ENCODE peak calls at places on chromosomes 6 and 20, in four cellular contexts. O, H, Y and M are unnamed samples.

GRCh38 chr20:5715068-5715841 is 34.9 kb upstream of the SHLD1 start:
- ATAC-seq in Y (no peak), O (no peak), H (no peak), M (no peak)

GRCh38 chr6:148524976-148525375 is 182.3 kb downstream of the SASH1 start:
- ATAC-seq in H (no peak), Y (no peak), O (no peak), M (peak; percentile 57)

GRCh38 chr20:30811896-30812671 is 445.4 kb upstream of the DEFB115 start:
- ATAC-seq in O (peak; percentile 66), H (peak; percentile 55), Y (peak; percentile 67), M (peak; percentile 48)

GRCh38 chr6:71402101-71402500 is 113.5 kb downstream of the OGFRL1 start:
- ATAC-seq in H (no peak), Y (peak; percentile 72), O (no peak), M (no peak)

GRCh38 chr20:59724457-59725366 is 120.4 kb downstream of the PHACTR3 start:
- ATAC-seq in H (no peak), Y (no peak), O (no peak), M (no peak)

GRCh38 chr6:131534654-131534956 is 38.4 kb upstream of the ARG1 start:
- ATAC-seq in Y (no peak), H (no peak), O (peak; percentile 22), M (no peak)

GRCh38 chr6:148307400-148307799 is 35.2 kb upstream of the SASH1 start:
- ATAC-seq in Y (no peak), O (no peak), H (no peak), M (no peak)

GRCh38 chr6:12313992-12314589 is 23.9 kb downstream of the EDN1 start:
- ATAC-seq in Y (no peak), O (no peak), H (no peak), M (no peak)

GRCh38 chr20:47784256-47784598 is 1.1 kb downstream of the SULF2 start:
- ATAC-seq in Y (no peak), H (no peak), O (no peak), M (no peak)

GRCh38 chr20:60304931-60305330 is 346.7 kb downstream of the CDH26 start:
- ATAC-seq in H (no peak), O (no peak), Y (no peak), M (no peak)

GRCh38 chr20:43460830-43461200 is 3.1 kb downstream of the SRSF6 start:
- ATAC-seq in O (no peak), Y (no peak), H (no peak), M (no peak)

GRCh38 chr6:106102967-106103727 is 17.0 kb downstream of the PRDM1 start:
- ATAC-seq in Y (no peak), H (no peak), O (peak; percentile 3), M (no peak)

GRCh38 chr20:44115762-44116644 is 71.0 kb downstream of the JPH2 start:
- ATAC-seq in H (no peak), O (no peak), Y (no peak), M (peak; percentile 13)

GRCh38 chr20:10876558-10876957 is 202.8 kb upstream of the JAG1 start:
- ATAC-seq in Y (no peak), H (no peak), O (no peak), M (peak; percentile 46)

GRCh38 chr6:155694429-155694795 is 238.8 kb upstream of the NOX3 start:
- ATAC-seq in O (no peak), Y (no peak), H (no peak), M (no peak)

GRCh38 chr20:49699200-49699992 is 14.3 kb downstream of the B4GALT5 start:
- ATAC-seq in H (no peak), Y (peak; percentile 90), O (peak; percentile 56), M (no peak)

GRCh38 chr6:170144952-170145587 is 145.8 kb downstream of the DLL1 start:
- ATAC-seq in O (no peak), H (no peak), Y (no peak), M (no peak)

GRCh38 chr6:23692184-23692583 is 433.8 kb upstream of the NRSN1 start:
- ATAC-seq in Y (no peak), H (no peak), O (no peak), M (no peak)

GRCh38 chr6:144149558-144149893 is 791 bp upstream of the STX11 start:
- ATAC-seq in Y (no peak), O (no peak), H (no peak), M (no peak)
- H3K4me1 ChIP-seq in Y (peaks cover 14% of the 10 kb centered on the region), O (peaks cover 16% of the 10 kb centered on the region), H (peaks cover 9% of the 10 kb centered on the region), M (peaks cover 25% of the 10 kb centered on the region)

GRCh38 chr20:62723351-62723750 is 14.7 kb downstream of the NTSR1 start:
- ATAC-seq in Y (no peak), H (no peak), O (no peak), M (peak; percentile 80)

GRCh38 chr20:62726276-62726675 is 17.6 kb downstream of the NTSR1 start:
- ATAC-seq in Y (no peak), O (no peak), H (no peak), M (no peak)

GRCh38 chr20:62723768-62724420 is 15.3 kb downstream of the NTSR1 start:
- ATAC-seq in H (no peak), O (no peak), Y (no peak), M (no peak)

GRCh38 chr20:62725596-62726268 is 17.1 kb downstream of the NTSR1 start:
- ATAC-seq in H (no peak), O (no peak), Y (no peak), M (no peak)

DNA sequence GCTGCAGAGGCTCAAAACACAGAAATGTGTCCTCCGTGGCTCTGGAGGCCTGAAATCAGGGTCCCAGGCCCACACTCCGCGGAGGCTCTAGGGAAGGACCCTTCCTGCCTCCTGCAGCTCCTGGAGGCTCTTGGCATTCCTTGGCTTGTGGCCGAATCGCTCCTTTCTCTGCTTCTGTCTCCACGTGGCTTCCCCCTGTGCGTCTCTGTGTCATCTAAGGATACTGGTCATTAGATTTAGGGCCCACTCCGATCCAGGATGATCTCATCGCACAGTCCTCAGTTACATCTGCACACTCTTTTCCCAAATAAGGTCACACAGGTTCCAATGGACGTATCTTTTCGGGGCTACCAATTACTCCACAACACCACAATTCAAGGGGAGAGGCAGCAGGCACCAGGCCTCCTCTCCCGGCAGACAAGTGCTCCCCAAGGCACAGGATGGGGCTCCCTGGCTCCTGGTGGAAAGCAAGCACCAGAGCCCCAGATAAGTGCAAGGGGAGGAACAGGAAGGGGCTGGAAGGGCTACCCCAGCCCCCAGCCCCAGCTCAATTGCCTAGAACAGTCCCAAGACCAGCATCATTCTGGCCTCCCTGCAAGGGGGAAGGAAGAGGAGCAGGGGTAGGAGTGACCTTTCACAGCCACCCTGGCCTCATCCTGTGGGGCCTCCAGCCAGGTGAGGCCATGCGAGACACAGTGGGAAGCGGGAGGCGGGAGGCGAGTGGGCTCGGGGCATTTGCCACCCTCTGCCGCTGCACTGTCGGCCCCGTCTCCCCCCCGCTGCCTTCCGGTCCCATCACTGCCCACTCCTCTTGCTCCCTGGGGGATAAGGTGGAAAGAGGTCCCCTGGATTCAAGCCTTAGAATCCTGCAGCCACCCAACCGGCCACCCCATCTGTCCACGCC is 16.3 kb downstream of the NTSR1 start:
- ATAC-seq in Y (no peak), H (no peak), O (no peak), M (no peak)
- TF ChIP-seq EP300 in Y (no peak), H (no peak), O (no peak), M (no peak)

DNA sequence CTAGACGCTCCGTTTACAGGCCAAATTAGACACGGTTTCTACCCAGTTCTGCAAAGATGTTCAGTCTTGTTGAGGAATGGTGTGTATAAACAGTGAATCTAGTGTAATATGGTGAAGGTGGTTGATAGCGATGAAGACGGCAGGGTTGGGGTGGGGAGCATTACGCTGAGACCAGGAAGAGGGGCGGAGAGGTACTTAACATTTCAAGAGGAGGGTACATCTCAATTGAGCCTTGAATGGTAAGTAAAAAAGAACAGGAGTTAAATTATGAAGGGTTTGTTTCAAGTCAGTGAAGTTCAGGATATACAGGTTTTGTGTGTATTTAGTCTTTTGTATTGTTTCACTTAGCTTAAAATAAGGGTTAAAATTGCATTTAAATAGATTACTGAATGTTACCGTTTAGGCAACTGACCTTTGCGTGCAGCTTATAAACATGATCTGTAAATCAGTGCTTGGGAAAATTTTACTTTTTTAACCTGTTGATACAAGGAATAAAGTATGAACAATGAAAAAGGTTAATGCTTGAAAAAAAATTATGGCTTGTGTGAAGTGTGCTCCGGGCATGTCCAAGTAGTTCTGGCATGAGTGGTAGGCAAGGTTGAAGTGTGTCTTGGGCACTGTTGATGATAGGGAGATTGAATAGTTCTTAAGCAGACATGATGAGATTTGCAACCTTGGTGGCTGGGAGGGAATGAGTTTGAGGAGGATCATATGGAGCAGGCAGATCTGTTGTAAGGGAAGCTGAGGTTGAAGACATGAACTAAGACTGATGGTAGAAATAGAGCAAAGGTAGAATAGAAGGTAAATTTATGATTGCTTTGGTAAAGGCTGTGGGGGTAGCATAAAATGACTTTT is 841 bp downstream of the POLR1C start:
- ATAC-seq in H (no peak), O (peak; percentile 50), Y (peak; percentile 41), M (no peak)
- H3K36me3 ChIP-seq in H (peaks cover 64% of the 10 kb centered on the region), O (peaks cover 82% of the 10 kb centered on the region), Y (peaks cover 28% of the 10 kb centered on the region), M (peaks cover 69% of the 10 kb centered on the region)

GRCh38 chr6:10537726-10538125 is 16.6 kb downstream of the GCNT2 start:
- ATAC-seq in O (no peak), H (no peak), Y (no peak), M (no peak)

GRCh38 chr6:10531942-10532341 is 10.8 kb downstream of the GCNT2 start:
- ATAC-seq in Y (peak; percentile 3), H (no peak), O (no peak), M (no peak)

GRCh38 chr6:10534418-10534760 is 13.2 kb downstream of the GCNT2 start:
- ATAC-seq in O (no peak), H (no peak), Y (peak; percentile 48), M (no peak)

GRCh38 chr6:10532392-10532791 is 11.2 kb downstream of the GCNT2 start:
- ATAC-seq in H (no peak), O (no peak), Y (no peak), M (no peak)

DNA sequence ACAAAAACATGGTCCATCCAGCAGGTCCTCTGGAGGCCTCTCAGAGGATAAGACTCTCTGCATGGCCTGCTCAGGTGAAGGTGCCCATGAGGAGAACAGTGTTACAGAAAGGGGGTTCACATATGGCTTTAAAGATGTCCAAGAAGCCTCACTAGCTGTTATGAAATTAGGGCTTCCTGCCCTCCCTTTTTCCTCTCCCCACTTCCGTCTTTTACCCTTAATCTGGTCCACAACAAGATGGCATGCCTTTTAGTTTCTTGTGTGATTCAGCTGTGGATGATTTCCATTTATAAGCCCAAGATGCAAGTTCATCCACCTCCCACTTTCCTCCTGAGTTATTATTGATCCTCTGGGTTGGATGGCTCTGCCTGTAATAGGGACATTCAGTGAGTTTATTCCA is 14.0 kb downstream of the GCNT2 start:
- ATAC-seq in H (no peak), Y (peak; percentile 3), O (no peak), M (no peak)
- H3K4me1 ChIP-seq in H (peaks cover 28% of the 10 kb centered on the region), Y (peaks cover 25% of the 10 kb centered on the region), O (no peaks in the 10 kb centered on the region), M (peaks cover 19% of the 10 kb centered on the region)

GRCh38 chr6:100300221-100300736 is 164.4 kb downstream of the SIM1 start:
- ATAC-seq in Y (no peak), O (no peak), H (peak; percentile 79), M (no peak)

GRCh38 chr6:100301731-100302130 is 163.0 kb downstream of the SIM1 start:
- ATAC-seq in Y (no peak), O (no peak), H (no peak), M (no peak)

DNA sequence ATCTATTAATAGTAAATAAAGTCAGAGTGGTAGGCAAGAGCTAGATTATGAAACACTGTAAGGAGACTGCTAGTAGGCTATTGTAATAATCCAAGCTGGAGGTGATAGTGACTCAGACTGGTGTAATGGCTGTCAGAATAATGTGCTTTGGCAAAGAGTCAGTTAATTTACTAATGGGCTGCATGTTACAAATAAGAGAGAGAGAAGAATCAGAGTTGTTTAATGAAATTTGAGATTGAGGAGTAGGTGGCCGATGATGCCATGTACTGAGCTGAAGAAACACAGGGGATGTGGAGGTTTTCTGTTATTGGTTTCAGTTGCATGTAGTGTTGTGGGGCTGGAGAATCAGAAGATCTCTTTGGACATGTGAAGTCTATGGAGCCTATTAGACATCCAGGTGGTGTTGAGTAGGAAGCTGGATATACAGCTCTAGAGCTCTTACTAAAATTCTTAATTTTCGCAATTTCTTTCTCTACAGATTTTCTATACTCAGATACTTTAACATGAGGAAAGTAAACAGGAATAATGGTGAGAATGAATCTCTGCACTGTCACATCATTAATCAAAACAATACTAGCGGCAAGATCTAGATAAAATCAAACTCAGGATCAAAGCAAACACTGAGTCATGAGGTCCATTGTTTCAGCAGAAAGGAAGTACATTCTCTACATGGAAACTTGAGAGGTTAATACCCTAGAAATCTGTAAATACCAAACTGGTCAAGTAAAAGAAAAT is 167.7 kb downstream of the SIM1 start:
- ATAC-seq in O (no peak), Y (no peak), H (no peak), M (no peak)
- TF ChIP-seq EP300 in O (no peak), Y (no peak), H (no peak), M (no peak)